ENCODE peak calls at places on chromosomes 2 and 18, in four cellular contexts. D is progenitor cell of endocrine pancreas; M is stimulated activated CD4-positive, alpha-beta T cell treated with anti-CD3 and anti-CD28 coated beads, Interleukin-12 subunit alpha, Interleukin-12 subunit beta, amount 100 ng/mL, for 4 hours; W is left ventricle myocardium inferior. Q is an unnamed sample.

GRCh38 chr2:40642261-40642660 is 190.4 kb upstream of the SLC8A1 start:
- DNase-seq in D (no peak), M (no peak), W (no peak), Q (no peak)

GRCh38 chr2:59540864-59541263 is 1012.6 kb downstream of the BCL11A start:
- DNase-seq in D (no peak), M (no peak), W (no peak), Q (no peak)

GRCh38 chr2:63497561-63497960 is 90.7 kb downstream of the WDPCP start:
- DNase-seq in D (no peak), M (no peak), W (no peak), Q (peak)

GRCh38 chr2:54704688-54705605 is 18.5 kb upstream of the EML6 start:
- DNase-seq in D (no peak), M (no peak), W (no peak), Q (peak)

GRCh38 chr2:69118609-69119008 is 105.6 kb downstream of the ANTXR1 start:
- DNase-seq in D (no peak), M (no peak), W (no peak), Q (no peak)

GRCh38 chr2:104976603-104977120 is 61.2 kb upstream of the MRPS9 start:
- DNase-seq in D (no peak), M (peak), W (no peak), Q (no peak)

GRCh38 chr2:177633111-177633510 is 240.5 kb downstream of the AGPS start:
- DNase-seq in D (no peak), M (no peak), W (no peak), Q (no peak)

GRCh38 chr2:136444323-136444722 is 321.0 kb upstream of the THSD7B start:
- DNase-seq in D (no peak), M (no peak), W (no peak), Q (no peak)

GRCh38 chr2:36459725-36460137 is 104.2 kb downstream of the CRIM1 start:
- DNase-seq in D (peak), M (no peak), W (no peak), Q (peak)

GRCh38 chr18:2306641-2307040 is 264.7 kb downstream of the METTL4 start:
- DNase-seq in D (no peak), M (no peak), W (no peak), Q (no peak)

GRCh38 chr2:179612108-179612507 is 249.3 kb downstream of the ZNF385B start:
- DNase-seq in D (no peak), M (no peak), W (no peak), Q (no peak)

GRCh38 chr2:200130762-200131166 is 175.4 kb downstream of the MAIP1 start:
- DNase-seq in D (no peak), M (no peak), W (no peak), Q (peak)

GRCh38 chr2:120654383-120655134 is 81.1 kb upstream of the GLI2 start:
- DNase-seq in D (no peak), M (no peak), W (peak), Q (no peak)

GRCh38 chr2:158495175-158495574 is 38.4 kb downstream of the PKP4 start:
- DNase-seq in D (no peak), M (no peak), W (no peak), Q (no peak)

GRCh38 chr2:29517421-29517820 is 402.2 kb downstream of the CLIP4 start:
- DNase-seq in D (no peak), M (no peak), W (no peak), Q (no peak)

GRCh38 chr2:120764434-120764833 is 28.8 kb downstream of the GLI2 start:
- DNase-seq in D (no peak), M (no peak), W (no peak), Q (no peak)

GRCh38 chr2:218291318-218291933 is 877 bp downstream of the TMBIM1 start:
- DNase-seq in D (no peak), M (no peak), W (no peak), Q (no peak)

GRCh38 chr2:20524412-20525040 is 77.7 kb downstream of the RHOB start:
- DNase-seq in D (no peak), M (no peak), W (peak), Q (no peak)

GRCh38 chr18:3256693-3257626 is 5.0 kb upstream of the MYL12B start:
- DNase-seq in D (no peak), M (no peak), W (no peak), Q (peak)

GRCh38 chr18:45627204-45627526 is 11.9 kb downstream of the SLC14A2 start:
- DNase-seq in D (no peak), M (no peak), W (no peak), Q (no peak)

GRCh38 chr2:219453691-219454131 is 19.1 kb downstream of the SPEG start:
- DNase-seq in D (no peak), M (no peak), W (peak), Q (peak)

GRCh38 chr18:69567813-69568488 is 167.3 kb downstream of the DOK6 start:
- DNase-seq in D (no peak), M (no peak), W (no peak), Q (peak)

GRCh38 chr2:36857713-36858112 is 108.6 kb downstream of the STRN start:
- DNase-seq in D (no peak), M (no peak), W (no peak), Q (no peak)

GRCh38 chr2:39568561-39569006 is 97.1 kb upstream of the TMEM178A start:
- DNase-seq in D (no peak), M (no peak), W (no peak), Q (peak)

GRCh38 chr18:21820035-21820810 is 79.6 kb downstream of the MIB1 start:
- DNase-seq in D (no peak), M (no peak), W (no peak), Q (peak)

GRCh38 chr2:138267161-138267901 is 234.2 kb upstream of the SPOPL start:
- DNase-seq in D (no peak), M (no peak), W (no peak), Q (peak)

GRCh38 chr18:53698907-53699306 is 525.6 kb downstream of the MBD2 start:
- DNase-seq in D (peak), M (no peak), W (no peak), Q (peak)

GRCh38 chr2:234564719-234565118 is 67.8 kb upstream of the ARL4C start:
- DNase-seq in D (no peak), M (no peak), W (no peak), Q (no peak)

GRCh38 chr2:181348091-181348837 is 108.9 kb upstream of the ITGA4 start:
- DNase-seq in D (no peak), M (no peak), W (no peak), Q (no peak)

GRCh38 chr2:29336741-29337340 is 221.6 kb downstream of the CLIP4 start:
- DNase-seq in D (no peak), M (no peak), W (no peak), Q (no peak)

GRCh38 chr2:25032094-25032493 is 9.8 kb upstream of the EFR3B start:
- DNase-seq in D (no peak), M (no peak), W (no peak), Q (peak)

GRCh38 chr2:174330945-174331619 is 3.7 kb upstream of the SP9 start:
- DNase-seq in D (no peak), M (no peak), W (no peak), Q (no peak)

GRCh38 chr2:36478332-36478738 is 119.6 kb downstream of the FEZ2 start:
- DNase-seq in D (no peak), M (no peak), W (no peak), Q (peak)

Q was measured in epithelial cell of esophagus.